ENCODE peak calls at places on chromosomes 1 and 21, in four cellular contexts. One of them, this sample, is unnamed.

GRCh38 chr1:62356257-62356835 is 37.1 kb upstream of the KANK4 start:
- DNase-seq in PC-3: peak; percentile 90
- DNase-seq in mammary epithelial cell: peak; percentile 93
- DNase-seq in keratinocyte: peak; percentile 33
- DNase-seq in this sample: peak; percentile 77

GRCh38 chr1:40620586-40620985 is 44.9 kb downstream of the RIMS3 start:
- DNase-seq in PC-3: no peak
- DNase-seq in mammary epithelial cell: no peak
- DNase-seq in keratinocyte: no peak
- DNase-seq in this sample: no peak

GRCh38 chr1:114037503-114037890 is 58.2 kb downstream of the OLFML3 start:
- DNase-seq in PC-3: no peak
- DNase-seq in mammary epithelial cell: no peak
- DNase-seq in keratinocyte: no peak
- DNase-seq in this sample: no peak

GRCh38 chr1:13809461-13810159 is 109.6 kb downstream of the PRDM2 start:
- DNase-seq in PC-3: no peak
- DNase-seq in mammary epithelial cell: no peak
- DNase-seq in keratinocyte: no peak
- DNase-seq in this sample: no peak

GRCh38 chr1:12184008-12184681 is 17.4 kb downstream of the TNFRSF1B start:
- DNase-seq in PC-3: no peak
- DNase-seq in mammary epithelial cell: no peak
- DNase-seq in keratinocyte: no peak
- DNase-seq in this sample: peak; percentile 65

GRCh38 chr1:227558807-227559186 is 4.6 kb upstream of the ZNF678 start:
- DNase-seq in PC-3: no peak
- DNase-seq in mammary epithelial cell: no peak
- DNase-seq in keratinocyte: no peak
- DNase-seq in this sample: no peak

GRCh38 chr1:113219377-113219776 is 146.4 kb downstream of the LRIG2 start:
- DNase-seq in PC-3: peak; percentile 6
- DNase-seq in mammary epithelial cell: no peak
- DNase-seq in keratinocyte: no peak
- DNase-seq in this sample: no peak

GRCh38 chr1:61253059-61253735 is 170.8 kb downstream of the NFIA start:
- DNase-seq in PC-3: peak; percentile 26
- DNase-seq in mammary epithelial cell: peak; percentile 70
- DNase-seq in keratinocyte: no peak
- DNase-seq in this sample: peak; percentile 67

GRCh38 chr1:61914823-61915482 is 172.7 kb downstream of the PATJ start:
- DNase-seq in PC-3: no peak
- DNase-seq in mammary epithelial cell: no peak
- DNase-seq in keratinocyte: no peak
- DNase-seq in this sample: peak; percentile 18

GRCh38 chr1:204573563-204573925 is 57.3 kb downstream of the MDM4 start:
- DNase-seq in PC-3: peak; percentile 98
- DNase-seq in mammary epithelial cell: peak; percentile 24
- DNase-seq in keratinocyte: no peak
- DNase-seq in this sample: peak; percentile 62

GRCh38 chr1:167631987-167632680 is 2.1 kb downstream of the RCSD1 start:
- DNase-seq in PC-3: no peak
- DNase-seq in mammary epithelial cell: no peak
- DNase-seq in keratinocyte: no peak
- DNase-seq in this sample: no peak

GRCh38 chr1:93670141-93670540 is 11.5 kb downstream of the BCAR3 start:
- DNase-seq in PC-3: peak; percentile 92
- DNase-seq in mammary epithelial cell: peak; percentile 82
- DNase-seq in keratinocyte: no peak
- DNase-seq in this sample: peak; percentile 96

GRCh38 chr1:26121854-26122773 is 10.5 kb downstream of the PDIK1L start:
- DNase-seq in PC-3: peak; percentile 84
- DNase-seq in mammary epithelial cell: no peak
- DNase-seq in keratinocyte: no peak
- DNase-seq in this sample: no peak

GRCh38 chr21:34276711-34277425 is 86.9 kb upstream of the KCNE2 start:
- DNase-seq in PC-3: peak; percentile 6
- DNase-seq in mammary epithelial cell: peak; percentile 17
- DNase-seq in keratinocyte: no peak
- DNase-seq in this sample: no peak

GRCh38 chr1:47969478-47969877 is 27.7 kb downstream of the TRABD2B start:
- DNase-seq in PC-3: no peak
- DNase-seq in mammary epithelial cell: no peak
- DNase-seq in keratinocyte: no peak
- DNase-seq in this sample: no peak

GRCh38 chr1:76291186-76291585 is 216.6 kb downstream of the ST6GALNAC3 start:
- DNase-seq in PC-3: no peak
- DNase-seq in mammary epithelial cell: no peak
- DNase-seq in keratinocyte: no peak
- DNase-seq in this sample: no peak

GRCh38 chr1:60573726-60574409 is 500.3 kb upstream of the C1orf87 start:
- DNase-seq in PC-3: peak; percentile 88
- DNase-seq in mammary epithelial cell: peak; percentile 74
- DNase-seq in keratinocyte: peak; percentile 21
- DNase-seq in this sample: peak; percentile 85

GRCh38 chr1:53715478-53715877 is 23.5 kb downstream of the GLIS1 start:
- DNase-seq in PC-3: peak; percentile 31
- DNase-seq in mammary epithelial cell: no peak
- DNase-seq in keratinocyte: no peak
- DNase-seq in this sample: no peak

GRCh38 chr21:43603230-43603626 is 56.1 kb downstream of the HSF2BP start:
- DNase-seq in PC-3: no peak
- DNase-seq in mammary epithelial cell: no peak
- DNase-seq in keratinocyte: no peak
- DNase-seq in this sample: no peak

GRCh38 chr1:5267603-5268235 is 613.3 kb downstream of the AJAP1 start:
- DNase-seq in PC-3: no peak
- DNase-seq in mammary epithelial cell: no peak
- DNase-seq in keratinocyte: no peak
- DNase-seq in this sample: no peak

GRCh38 chr1:209584186-209584776 is 767 bp downstream of the CAMK1G start:
- DNase-seq in PC-3: no peak
- DNase-seq in mammary epithelial cell: no peak
- DNase-seq in keratinocyte: no peak
- DNase-seq in this sample: no peak

GRCh38 chr1:234918216-234918841 is 210.3 kb downstream of the TOMM20 start:
- DNase-seq in PC-3: no peak
- DNase-seq in mammary epithelial cell: no peak
- DNase-seq in keratinocyte: no peak
- DNase-seq in this sample: peak; percentile 87

GRCh38 chr1:97262842-97263241 is 541.3 kb downstream of the PTBP2 start:
- DNase-seq in PC-3: no peak
- DNase-seq in mammary epithelial cell: no peak
- DNase-seq in keratinocyte: no peak
- DNase-seq in this sample: no peak

GRCh38 chr1:201020040-201020591 is 3.4 kb downstream of the KIF21B start:
- DNase-seq in PC-3: no peak
- DNase-seq in mammary epithelial cell: no peak
- DNase-seq in keratinocyte: no peak
- DNase-seq in this sample: no peak

GRCh38 chr1:46528297-46528955 is 23.0 kb downstream of the KNCN start:
- DNase-seq in PC-3: no peak
- DNase-seq in mammary epithelial cell: no peak
- DNase-seq in keratinocyte: no peak
- DNase-seq in this sample: no peak

GRCh38 chr1:91885331-91885715 is 628 bp downstream of the TGFBR3 start:
- DNase-seq in PC-3: peak; percentile 9
- DNase-seq in mammary epithelial cell: no peak
- DNase-seq in keratinocyte: no peak
- DNase-seq in this sample: no peak

GRCh38 chr1:196407358-196408041 is 200.7 kb downstream of the KCNT2 start:
- DNase-seq in PC-3: no peak
- DNase-seq in mammary epithelial cell: no peak
- DNase-seq in keratinocyte: no peak
- DNase-seq in this sample: peak; percentile 54

GRCh38 chr21:31780944-31781343 is 49.0 kb upstream of the SCAF4 start:
- DNase-seq in PC-3: peak; percentile 72
- DNase-seq in mammary epithelial cell: peak; percentile 49
- DNase-seq in keratinocyte: no peak
- DNase-seq in this sample: no peak

GRCh38 chr1:239386453-239387303 is at the start of gene CHRM3:
- DNase-seq in PC-3: peak; percentile 90
- DNase-seq in mammary epithelial cell: peak; percentile 61
- DNase-seq in keratinocyte: no peak
- DNase-seq in this sample: no peak

GRCh38 chr1:76238094-76238551 is 163.6 kb downstream of the ST6GALNAC3 start:
- DNase-seq in PC-3: no peak
- DNase-seq in mammary epithelial cell: no peak
- DNase-seq in keratinocyte: no peak
- DNase-seq in this sample: peak; percentile 67

GRCh38 chr1:174258148-174258550 is 98.8 kb downstream of the RABGAP1L start:
- DNase-seq in PC-3: peak; percentile 61
- DNase-seq in mammary epithelial cell: peak; percentile 17
- DNase-seq in keratinocyte: no peak
- DNase-seq in this sample: peak; percentile 58

GRCh38 chr1:164673584-164674214 is 114.7 kb downstream of the PBX1 start:
- DNase-seq in PC-3: peak; percentile 33
- DNase-seq in mammary epithelial cell: no peak
- DNase-seq in keratinocyte: no peak
- DNase-seq in this sample: no peak

GRCh38 chr1:17027900-17028299 is 16.2 kb upstream of the ATP13A2 start:
- DNase-seq in PC-3: no peak
- DNase-seq in mammary epithelial cell: no peak
- DNase-seq in keratinocyte: no peak
- DNase-seq in this sample: no peak

GRCh38 chr1:18302788-18303413 is 177.8 kb upstream of the KLHDC7A start:
- DNase-seq in PC-3: no peak
- DNase-seq in mammary epithelial cell: no peak
- DNase-seq in keratinocyte: no peak
- DNase-seq in this sample: no peak

GRCh38 chr1:233113713-233114028 is 163.3 kb downstream of the NTPCR start:
- DNase-seq in PC-3: no peak
- DNase-seq in mammary epithelial cell: no peak
- DNase-seq in keratinocyte: no peak
- DNase-seq in this sample: no peak

GRCh38 chr1:20552728-20553571 is 577 bp downstream of the FAM43B start:
- DNase-seq in PC-3: peak; percentile 9
- DNase-seq in mammary epithelial cell: peak; percentile 52
- DNase-seq in keratinocyte: no peak
- DNase-seq in this sample: peak; percentile 49

DNA sequence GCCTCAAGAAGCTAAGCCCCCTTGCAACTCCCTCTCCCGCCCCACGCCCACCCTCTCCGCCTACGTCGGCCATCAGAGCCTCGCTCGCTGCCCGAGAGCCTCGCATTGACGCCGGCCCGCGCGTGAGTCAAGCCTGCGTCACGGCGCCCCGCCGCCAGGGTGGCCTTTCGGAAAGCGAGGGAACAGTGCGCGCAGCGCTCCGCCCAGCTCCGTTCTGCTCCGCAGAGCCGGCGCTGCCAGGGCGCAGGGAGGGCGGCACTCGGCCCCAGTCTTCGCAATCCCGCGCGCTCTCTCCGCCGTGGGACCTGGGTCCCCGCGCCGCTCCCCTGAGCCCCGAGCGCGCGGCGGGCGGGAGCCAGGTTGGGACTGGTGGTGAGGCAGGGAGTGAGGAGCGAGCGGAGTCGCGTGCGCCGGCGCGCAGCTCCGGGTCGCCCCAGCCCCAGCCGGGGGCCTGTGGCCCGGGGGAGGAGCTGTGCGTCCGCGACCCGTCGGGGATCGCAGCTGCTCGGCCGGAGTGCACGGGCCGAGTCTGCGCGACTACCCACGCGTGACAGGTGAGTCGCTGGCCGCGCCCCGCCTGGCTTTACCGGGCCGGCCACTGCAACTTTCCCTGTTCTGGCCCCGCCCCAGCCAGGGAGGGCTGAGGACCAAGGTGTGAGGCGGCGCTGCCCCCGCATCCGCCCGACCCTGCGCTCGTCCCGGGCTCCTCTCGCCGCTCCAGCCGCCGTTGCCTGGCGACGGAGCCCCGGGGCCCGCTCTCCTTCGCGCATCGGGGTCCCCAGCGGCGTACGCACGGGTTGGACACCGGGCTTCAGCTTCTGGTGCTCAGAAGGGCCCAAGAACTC is at the start of gene SLC6A17:
- DNase-seq in PC-3: no peak
- DNase-seq in mammary epithelial cell: peak; percentile 68
- DNase-seq in keratinocyte: no peak
- DNase-seq in this sample: peak; percentile 59
- TF ChIP-seq EZH2 in PC-3: no peak
- TF ChIP-seq EZH2 in mammary epithelial cell: no peak
- TF ChIP-seq EZH2 in keratinocyte: no peak
- TF ChIP-seq EZH2 in this sample: no peak

GRCh38 chr1:245969274-245969673 is 537.8 kb downstream of the SMYD3 start:
- DNase-seq in PC-3: peak; percentile 87
- DNase-seq in mammary epithelial cell: peak; percentile 60
- DNase-seq in keratinocyte: no peak
- DNase-seq in this sample: peak; percentile 98
- H3K4me2 ChIP-seq in PC-3: peak overlapping the region; percentile 35
- H3K4me2 ChIP-seq in mammary epithelial cell: no peak overlapping the region
- H3K4me2 ChIP-seq in keratinocyte: no peak overlapping the region
- H3K4me2 ChIP-seq in this sample: peak overlapping the region; percentile 13

DNA sequence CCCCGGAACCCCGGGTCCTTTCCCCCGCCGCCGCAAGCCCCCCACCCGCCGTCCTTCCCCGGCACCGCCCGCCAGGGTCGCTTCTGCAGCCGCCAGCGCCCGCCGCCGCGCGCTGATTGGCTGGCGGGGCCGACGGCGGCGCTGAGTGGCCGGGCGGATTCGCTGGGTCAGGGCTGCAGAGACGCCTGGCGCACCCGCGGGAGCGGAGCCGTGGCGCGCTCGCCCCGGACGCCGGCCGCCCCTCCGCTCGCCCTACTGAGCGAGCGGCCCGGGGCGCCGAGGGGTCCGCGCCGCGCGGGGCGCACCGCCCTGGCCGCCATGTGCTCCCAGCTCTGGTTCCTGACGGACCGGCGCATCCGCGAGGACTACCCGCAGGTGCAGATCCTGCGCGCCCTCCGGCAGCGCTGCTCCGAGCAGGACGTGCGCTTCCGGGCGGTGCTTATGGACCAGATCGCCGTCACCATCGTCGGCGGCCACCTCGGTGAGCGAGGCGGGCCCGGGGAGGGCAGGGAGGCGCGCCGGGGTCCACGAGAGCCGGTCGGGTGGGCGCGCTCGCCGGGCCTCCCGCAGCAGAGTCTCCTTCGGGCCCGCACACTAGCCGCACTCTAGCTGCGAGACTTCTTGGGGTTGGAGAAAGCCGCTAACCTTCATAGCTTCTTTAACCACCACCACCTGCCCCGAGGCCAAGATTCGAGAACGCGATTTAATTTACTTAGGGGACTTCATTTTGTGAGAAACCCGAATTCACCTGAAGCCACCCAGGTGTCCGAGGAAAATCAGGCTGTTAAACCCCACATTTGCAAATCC is at the start of gene RIMKLA:
- DNase-seq in PC-3: peak; percentile 63
- DNase-seq in mammary epithelial cell: no peak
- DNase-seq in keratinocyte: no peak
- DNase-seq in this sample: peak; percentile 20
- TF ChIP-seq EZH2 in PC-3: no peak
- TF ChIP-seq EZH2 in mammary epithelial cell: peak; percentile 52
- TF ChIP-seq EZH2 in keratinocyte: peak; percentile 88
- TF ChIP-seq EZH2 in this sample: peak; percentile 70

GRCh38 chr21:42201615-42202161 is 17.3 kb upstream of the ABCG1 start:
- DNase-seq in PC-3: no peak
- DNase-seq in mammary epithelial cell: peak; percentile 37
- DNase-seq in keratinocyte: no peak
- DNase-seq in this sample: no peak
- H3K4me2 ChIP-seq in PC-3: no peak overlapping the region
- H3K4me2 ChIP-seq in mammary epithelial cell: peak overlapping the region; percentile 6
- H3K4me2 ChIP-seq in keratinocyte: peak overlapping the region; percentile 9
- H3K4me2 ChIP-seq in this sample: no peak overlapping the region

This sample was measured in fibroblast of lung.